ENCODE peak calls at places on chromosomes 2 and 18, in four cellular contexts. One of them, this sample, is unnamed. For H3K4me1 and H3K9me3, the result is how much of the 10 kb centered on the place peaks cover.

GRCh38 chr2:105734762-105735538 is 9.8 kb upstream of the NCK2 start:
- DNase-seq in uterus: no peak
- DNase-seq in cardiac muscle cell: peak
- DNase-seq in IMR-90: peak
- DNase-seq in this sample: no peak

GRCh38 chr2:127640082-127641072 is 5.6 kb upstream of the GPR17 start:
- DNase-seq in uterus: no peak
- DNase-seq in cardiac muscle cell: no peak
- DNase-seq in IMR-90: no peak
- DNase-seq in this sample: no peak

GRCh38 chr2:190815223-190815622 is 65.4 kb upstream of the GLS start:
- DNase-seq in uterus: no peak
- DNase-seq in cardiac muscle cell: no peak
- DNase-seq in IMR-90: no peak
- DNase-seq in this sample: no peak

GRCh38 chr18:4987452-4988405 is 209.3 kb downstream of the AKAIN1 start:
- DNase-seq in uterus: no peak
- DNase-seq in cardiac muscle cell: no peak
- DNase-seq in IMR-90: no peak
- DNase-seq in this sample: no peak

GRCh38 chr2:157874278-157874825 is 1.8 kb downstream of the ACVR1 start:
- DNase-seq in uterus: no peak
- DNase-seq in cardiac muscle cell: peak
- DNase-seq in IMR-90: no peak
- DNase-seq in this sample: no peak

GRCh38 chr2:128549094-128549493 is 230.4 kb upstream of the HS6ST1 start:
- DNase-seq in uterus: no peak
- DNase-seq in cardiac muscle cell: no peak
- DNase-seq in IMR-90: no peak
- DNase-seq in this sample: no peak

GRCh38 chr2:34241905-34242740 is 643.0 kb upstream of the FAM98A start:
- DNase-seq in uterus: no peak
- DNase-seq in cardiac muscle cell: no peak
- DNase-seq in IMR-90: no peak
- DNase-seq in this sample: no peak

GRCh38 chr2:223523541-223523940 is 78.6 kb downstream of the SCG2 start:
- DNase-seq in uterus: no peak
- DNase-seq in cardiac muscle cell: peak
- DNase-seq in IMR-90: peak
- DNase-seq in this sample: no peak

GRCh38 chr2:48826986-48827385 is 71.5 kb upstream of the LHCGR start:
- DNase-seq in uterus: no peak
- DNase-seq in cardiac muscle cell: no peak
- DNase-seq in IMR-90: no peak
- DNase-seq in this sample: no peak

GRCh38 chr2:64941143-64941542 is 48.1 kb upstream of the SLC1A4 start:
- DNase-seq in uterus: no peak
- DNase-seq in cardiac muscle cell: no peak
- DNase-seq in IMR-90: no peak
- DNase-seq in this sample: no peak
- TF ChIP-seq CTCF in uterus: no peak
- TF ChIP-seq CTCF in cardiac muscle cell: no peak
- TF ChIP-seq CTCF in IMR-90: no peak
- TF ChIP-seq CTCF in this sample: no peak

GRCh38 chr2:152717242-152718046 is at the start of gene PRPF40A:
- DNase-seq in uterus: peak
- DNase-seq in cardiac muscle cell: peak
- DNase-seq in IMR-90: peak
- DNase-seq in this sample: peak
- H3K4me1 ChIP-seq in uterus: under half
- H3K4me1 ChIP-seq in cardiac muscle cell: under half
- H3K4me1 ChIP-seq in IMR-90: under half
- H3K4me1 ChIP-seq in this sample: under half

DNA sequence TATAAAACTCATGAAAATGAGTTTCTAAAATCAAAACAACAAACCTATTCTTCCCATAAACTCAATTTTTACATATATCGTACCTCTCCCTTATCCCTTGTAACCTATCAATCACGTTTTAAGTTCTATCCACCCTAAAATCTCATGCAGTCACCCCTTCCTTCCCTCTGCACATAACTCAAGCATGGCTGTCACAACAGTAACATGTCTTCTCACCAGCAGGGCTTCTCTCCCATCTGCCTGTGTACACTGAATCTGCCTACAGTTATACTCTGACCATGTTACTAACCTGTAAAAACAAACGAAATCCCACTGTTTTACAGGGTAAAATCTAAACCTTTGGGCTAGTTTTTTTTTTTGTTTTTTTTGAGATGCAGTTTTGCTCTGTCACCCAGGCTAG is 68.2 kb downstream of the MAP4K3 start:
- DNase-seq in uterus: no peak
- DNase-seq in cardiac muscle cell: no peak
- DNase-seq in IMR-90: no peak
- DNase-seq in this sample: no peak
- H3K9me3 ChIP-seq in uterus: under half
- H3K9me3 ChIP-seq in cardiac muscle cell: under half
- H3K9me3 ChIP-seq in IMR-90: under half
- H3K9me3 ChIP-seq in this sample: under half

GRCh38 chr2:36964496-36965058 is 1.8 kb downstream of the STRN start:
- DNase-seq in uterus: no peak
- DNase-seq in cardiac muscle cell: no peak
- DNase-seq in IMR-90: no peak
- DNase-seq in this sample: no peak

GRCh38 chr2:36965751-36966369 is 476 bp downstream of the STRN start:
- DNase-seq in uterus: no peak
- DNase-seq in cardiac muscle cell: no peak
- DNase-seq in IMR-90: no peak
- DNase-seq in this sample: no peak

GRCh38 chr2:36967236-36967876 is 1.0 kb upstream of the STRN start:
- DNase-seq in uterus: no peak
- DNase-seq in cardiac muscle cell: no peak
- DNase-seq in IMR-90: no peak
- DNase-seq in this sample: no peak

GRCh38 chr2:36965196-36965595 is 1.1 kb downstream of the STRN start:
- DNase-seq in uterus: no peak
- DNase-seq in cardiac muscle cell: peak
- DNase-seq in IMR-90: peak
- DNase-seq in this sample: no peak

GRCh38 chr2:36966370-36967235 is at the start of gene STRN:
- DNase-seq in uterus: peak
- DNase-seq in cardiac muscle cell: peak
- DNase-seq in IMR-90: peak
- DNase-seq in this sample: peak
- TF ChIP-seq CTCF in uterus: peak
- TF ChIP-seq CTCF in cardiac muscle cell: no peak
- TF ChIP-seq CTCF in IMR-90: no peak
- TF ChIP-seq CTCF in this sample: no peak

DNA sequence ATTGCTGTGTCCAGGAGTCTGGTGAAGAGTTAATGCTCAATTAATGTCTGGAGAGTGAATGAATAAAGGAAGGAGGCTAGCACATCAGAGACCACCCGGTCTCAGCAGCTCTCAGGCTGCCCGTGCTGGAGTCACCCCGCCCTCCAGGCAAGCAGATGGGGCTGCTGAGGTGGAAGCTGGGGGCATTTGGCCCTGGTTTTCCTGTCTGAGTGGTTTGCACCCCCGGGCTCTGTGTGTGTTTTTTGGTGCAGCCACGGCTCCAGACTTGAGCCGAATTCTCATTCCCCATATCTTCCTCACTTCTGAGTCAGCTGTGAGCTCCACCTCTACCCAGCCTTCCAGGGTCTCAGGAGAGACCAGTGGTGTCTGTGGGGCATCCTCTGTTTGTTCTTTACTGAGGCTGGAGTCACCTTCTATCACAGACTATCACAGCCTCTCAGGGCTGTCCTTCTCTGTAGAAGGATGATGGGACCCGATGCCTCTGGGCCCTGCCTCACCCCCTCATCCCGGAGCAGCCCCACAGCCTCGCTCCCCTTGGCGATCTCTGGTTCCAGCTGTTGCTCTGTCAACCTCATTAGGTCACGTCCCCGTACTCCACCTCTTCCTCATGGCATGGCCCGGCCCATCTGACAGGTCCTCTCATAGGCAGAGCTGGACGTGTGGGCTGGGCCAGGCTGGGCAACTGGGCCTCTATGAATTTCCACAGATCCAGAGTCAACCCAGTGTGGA is 60.8 kb downstream of the HS1BP3 start:
- DNase-seq in uterus: peak
- DNase-seq in cardiac muscle cell: no peak
- DNase-seq in IMR-90: peak
- DNase-seq in this sample: peak
- H3K4me1 ChIP-seq in uterus: under half
- H3K4me1 ChIP-seq in cardiac muscle cell: under half
- H3K4me1 ChIP-seq in IMR-90: under half
- H3K4me1 ChIP-seq in this sample: under half

GRCh38 chr2:24552836-24553235 is 61.8 kb downstream of the NCOA1 start:
- DNase-seq in uterus: no peak
- DNase-seq in cardiac muscle cell: no peak
- DNase-seq in IMR-90: no peak
- DNase-seq in this sample: no peak
- H3K9me3 ChIP-seq in uterus: under half
- H3K9me3 ChIP-seq in cardiac muscle cell: under half
- H3K9me3 ChIP-seq in IMR-90: under half
- H3K9me3 ChIP-seq in this sample: under half

GRCh38 chr2:43039376-43040080 is 186.9 kb downstream of the ZFP36L2 start:
- DNase-seq in uterus: peak
- DNase-seq in cardiac muscle cell: no peak
- DNase-seq in IMR-90: no peak
- DNase-seq in this sample: no peak
- TF ChIP-seq CTCF in uterus: no peak
- TF ChIP-seq CTCF in cardiac muscle cell: no peak
- TF ChIP-seq CTCF in IMR-90: no peak
- TF ChIP-seq CTCF in this sample: no peak

GRCh38 chr2:64731306-64731654 is 77.6 kb upstream of the SERTAD2 start:
- DNase-seq in uterus: no peak
- DNase-seq in cardiac muscle cell: no peak
- DNase-seq in IMR-90: no peak
- DNase-seq in this sample: no peak

GRCh38 chr2:64731746-64732145 is 78.0 kb upstream of the SERTAD2 start:
- DNase-seq in uterus: no peak
- DNase-seq in cardiac muscle cell: no peak
- DNase-seq in IMR-90: no peak
- DNase-seq in this sample: no peak

GRCh38 chr2:64730551-64731305 is 77.0 kb upstream of the SERTAD2 start:
- DNase-seq in uterus: peak
- DNase-seq in cardiac muscle cell: peak
- DNase-seq in IMR-90: peak
- DNase-seq in this sample: peak

GRCh38 chr2:64735504-64735903 is 81.8 kb upstream of the SERTAD2 start:
- DNase-seq in uterus: no peak
- DNase-seq in cardiac muscle cell: no peak
- DNase-seq in IMR-90: no peak
- DNase-seq in this sample: no peak

DNA sequence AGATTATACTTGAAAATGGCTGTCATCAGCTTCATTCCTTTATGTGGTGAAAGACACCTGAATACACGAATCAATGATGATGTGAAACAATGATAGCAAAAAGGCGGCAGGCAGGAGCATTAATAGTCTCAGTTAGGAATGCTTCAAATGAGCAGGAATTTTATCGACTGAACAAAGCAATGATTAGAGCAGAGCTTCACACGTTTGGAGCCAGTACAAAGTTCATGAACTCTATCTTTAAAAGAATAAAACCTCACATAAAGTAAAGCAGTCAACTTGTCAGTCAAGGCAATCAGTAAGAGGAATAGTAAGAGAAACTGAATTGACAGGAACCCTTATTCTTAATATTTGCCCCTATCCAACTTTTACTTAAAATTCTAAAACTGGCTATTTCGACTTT is 78.4 kb upstream of the SERTAD2 start:
- DNase-seq in uterus: no peak
- DNase-seq in cardiac muscle cell: no peak
- DNase-seq in IMR-90: no peak
- DNase-seq in this sample: no peak
- H3K4me1 ChIP-seq in uterus: under half
- H3K4me1 ChIP-seq in cardiac muscle cell: under half
- H3K4me1 ChIP-seq in IMR-90: under half
- H3K4me1 ChIP-seq in this sample: under half

This sample was measured in ascending aorta.